ENCODE peak calls at places on chromosomes 6 and 20, in ten cellular contexts. One of them, this sample, is unnamed.

GRCh38 chr20:24470031-24470781 is 777 bp downstream of the SYNDIG1 start:
- DNase-seq in activated T-cell treated with anti-CD3 and anti-CD28 coated beads for 24 hours: no peak
- DNase-seq in substantia nigra: no peak
- DNase-seq in left ventricle myocardium superior: peak
- DNase-seq in SK-N-DZ: peak
- DNase-seq in islet precursor cell: peak
- DNase-seq in nephron progenitor cell: peak
- DNase-seq in H54: no peak
- DNase-seq in COR-L47: peak
- DNase-seq in T-cell: no peak
- DNase-seq in this sample: no peak

GRCh38 chr20:1150218-1150617 is 31.8 kb downstream of the PSMF1 start:
- DNase-seq in activated T-cell treated with anti-CD3 and anti-CD28 coated beads for 24 hours: no peak
- DNase-seq in substantia nigra: no peak
- DNase-seq in left ventricle myocardium superior: no peak
- DNase-seq in SK-N-DZ: no peak
- DNase-seq in islet precursor cell: peak
- DNase-seq in nephron progenitor cell: no peak
- DNase-seq in H54: no peak
- DNase-seq in COR-L47: no peak
- DNase-seq in T-cell: no peak
- DNase-seq in this sample: peak

GRCh38 chr6:131685266-131685780 is 15.9 kb downstream of the OR2A4 start:
- DNase-seq in activated T-cell treated with anti-CD3 and anti-CD28 coated beads for 24 hours: no peak
- DNase-seq in substantia nigra: no peak
- DNase-seq in left ventricle myocardium superior: no peak
- DNase-seq in SK-N-DZ: no peak
- DNase-seq in islet precursor cell: no peak
- DNase-seq in nephron progenitor cell: no peak
- DNase-seq in H54: no peak
- DNase-seq in COR-L47: no peak
- DNase-seq in T-cell: no peak
- DNase-seq in this sample: no peak

GRCh38 chr20:53411129-53411528 is 182.5 kb downstream of the ZNF217 start:
- DNase-seq in activated T-cell treated with anti-CD3 and anti-CD28 coated beads for 24 hours: no peak
- DNase-seq in substantia nigra: no peak
- DNase-seq in left ventricle myocardium superior: no peak
- DNase-seq in SK-N-DZ: no peak
- DNase-seq in islet precursor cell: no peak
- DNase-seq in nephron progenitor cell: no peak
- DNase-seq in H54: no peak
- DNase-seq in COR-L47: no peak
- DNase-seq in T-cell: no peak
- DNase-seq in this sample: no peak

GRCh38 chr20:4554346-4554745 is 167.4 kb upstream of the PRND start:
- DNase-seq in activated T-cell treated with anti-CD3 and anti-CD28 coated beads for 24 hours: no peak
- DNase-seq in substantia nigra: no peak
- DNase-seq in left ventricle myocardium superior: no peak
- DNase-seq in SK-N-DZ: no peak
- DNase-seq in islet precursor cell: no peak
- DNase-seq in nephron progenitor cell: no peak
- DNase-seq in H54: no peak
- DNase-seq in COR-L47: no peak
- DNase-seq in T-cell: no peak
- DNase-seq in this sample: no peak

GRCh38 chr20:45322952-45323383 is 14.9 kb upstream of the MATN4 start:
- DNase-seq in activated T-cell treated with anti-CD3 and anti-CD28 coated beads for 24 hours: no peak
- DNase-seq in substantia nigra: peak
- DNase-seq in left ventricle myocardium superior: peak
- DNase-seq in SK-N-DZ: peak
- DNase-seq in islet precursor cell: peak
- DNase-seq in nephron progenitor cell: no peak
- DNase-seq in H54: no peak
- DNase-seq in COR-L47: peak
- DNase-seq in T-cell: no peak
- DNase-seq in this sample: peak

GRCh38 chr6:138590796-138591709 is 91.8 kb upstream of the NHSL1 start:
- DNase-seq in activated T-cell treated with anti-CD3 and anti-CD28 coated beads for 24 hours: peak
- DNase-seq in substantia nigra: peak
- DNase-seq in left ventricle myocardium superior: no peak
- DNase-seq in SK-N-DZ: peak
- DNase-seq in islet precursor cell: peak
- DNase-seq in nephron progenitor cell: peak
- DNase-seq in H54: peak
- DNase-seq in COR-L47: no peak
- DNase-seq in T-cell: no peak
- DNase-seq in this sample: peak

GRCh38 chr6:112563368-112563767 is 216.2 kb downstream of the RFPL4B start:
- DNase-seq in activated T-cell treated with anti-CD3 and anti-CD28 coated beads for 24 hours: no peak
- DNase-seq in substantia nigra: no peak
- DNase-seq in left ventricle myocardium superior: no peak
- DNase-seq in SK-N-DZ: no peak
- DNase-seq in islet precursor cell: peak
- DNase-seq in nephron progenitor cell: peak
- DNase-seq in H54: no peak
- DNase-seq in COR-L47: no peak
- DNase-seq in T-cell: no peak
- DNase-seq in this sample: peak

GRCh38 chr6:130600880-130601341 is 226.3 kb upstream of the SMLR1 start:
- DNase-seq in activated T-cell treated with anti-CD3 and anti-CD28 coated beads for 24 hours: no peak
- DNase-seq in substantia nigra: no peak
- DNase-seq in left ventricle myocardium superior: no peak
- DNase-seq in SK-N-DZ: no peak
- DNase-seq in islet precursor cell: peak
- DNase-seq in nephron progenitor cell: no peak
- DNase-seq in H54: no peak
- DNase-seq in COR-L47: no peak
- DNase-seq in T-cell: no peak
- DNase-seq in this sample: peak

GRCh38 chr20:38167851-38168760 is 3.0 kb upstream of the TGM2 start:
- DNase-seq in activated T-cell treated with anti-CD3 and anti-CD28 coated beads for 24 hours: no peak
- DNase-seq in substantia nigra: no peak
- DNase-seq in left ventricle myocardium superior: peak
- DNase-seq in SK-N-DZ: no peak
- DNase-seq in islet precursor cell: peak
- DNase-seq in nephron progenitor cell: no peak
- DNase-seq in H54: peak
- DNase-seq in COR-L47: no peak
- DNase-seq in T-cell: no peak
- DNase-seq in this sample: peak

GRCh38 chr6:7991992-7992815 is 72.0 kb downstream of the BLOC1S5 start:
- DNase-seq in activated T-cell treated with anti-CD3 and anti-CD28 coated beads for 24 hours: no peak
- DNase-seq in substantia nigra: no peak
- DNase-seq in left ventricle myocardium superior: peak
- DNase-seq in SK-N-DZ: peak
- DNase-seq in islet precursor cell: peak
- DNase-seq in nephron progenitor cell: no peak
- DNase-seq in H54: peak
- DNase-seq in COR-L47: no peak
- DNase-seq in T-cell: no peak
- DNase-seq in this sample: peak

GRCh38 chr6:116247285-116247684 is 6.6 kb downstream of the TSPYL4 start:
- DNase-seq in activated T-cell treated with anti-CD3 and anti-CD28 coated beads for 24 hours: no peak
- DNase-seq in substantia nigra: no peak
- DNase-seq in left ventricle myocardium superior: no peak
- DNase-seq in SK-N-DZ: no peak
- DNase-seq in islet precursor cell: no peak
- DNase-seq in nephron progenitor cell: no peak
- DNase-seq in H54: no peak
- DNase-seq in COR-L47: no peak
- DNase-seq in T-cell: no peak
- DNase-seq in this sample: no peak

GRCh38 chr6:135667694-135668455 is 170.3 kb upstream of the AHI1 start:
- DNase-seq in activated T-cell treated with anti-CD3 and anti-CD28 coated beads for 24 hours: no peak
- DNase-seq in substantia nigra: no peak
- DNase-seq in left ventricle myocardium superior: peak
- DNase-seq in SK-N-DZ: no peak
- DNase-seq in islet precursor cell: peak
- DNase-seq in nephron progenitor cell: peak
- DNase-seq in H54: peak
- DNase-seq in COR-L47: no peak
- DNase-seq in T-cell: no peak
- DNase-seq in this sample: peak

GRCh38 chr6:62285612-62286469 is at the start of gene KHDRBS2:
- DNase-seq in activated T-cell treated with anti-CD3 and anti-CD28 coated beads for 24 hours: no peak
- DNase-seq in substantia nigra: peak
- DNase-seq in left ventricle myocardium superior: peak
- DNase-seq in SK-N-DZ: peak
- DNase-seq in islet precursor cell: peak
- DNase-seq in nephron progenitor cell: peak
- DNase-seq in H54: no peak
- DNase-seq in COR-L47: peak
- DNase-seq in T-cell: peak
- DNase-seq in this sample: peak

GRCh38 chr20:39849664-39850063 is 839.4 kb downstream of the MAFB start:
- DNase-seq in activated T-cell treated with anti-CD3 and anti-CD28 coated beads for 24 hours: no peak
- DNase-seq in substantia nigra: peak
- DNase-seq in left ventricle myocardium superior: peak
- DNase-seq in SK-N-DZ: peak
- DNase-seq in islet precursor cell: peak
- DNase-seq in nephron progenitor cell: peak
- DNase-seq in H54: peak
- DNase-seq in COR-L47: no peak
- DNase-seq in T-cell: no peak
- DNase-seq in this sample: peak

GRCh38 chr6:52609968-52610367 is 33.1 kb upstream of the TRAM2 start:
- DNase-seq in activated T-cell treated with anti-CD3 and anti-CD28 coated beads for 24 hours: no peak
- DNase-seq in substantia nigra: no peak
- DNase-seq in left ventricle myocardium superior: no peak
- DNase-seq in SK-N-DZ: no peak
- DNase-seq in islet precursor cell: no peak
- DNase-seq in nephron progenitor cell: no peak
- DNase-seq in H54: no peak
- DNase-seq in COR-L47: no peak
- DNase-seq in T-cell: no peak
- DNase-seq in this sample: no peak